ENCODE peak calls at places on chromosomes 13 and 19, in five cellular contexts. One of them, this sample, is unnamed.

GRCh38 chr13:46142692-46143238 is 37.9 kb upstream of the CPB2 start:
- DNase-seq in hepatocyte: no peak
- DNase-seq in A549: peak
- DNase-seq in foreskin fibroblast: no peak
- DNase-seq in uterus: no peak
- DNase-seq in this sample: peak

GRCh38 chr19:2611483-2612464 is 90.7 kb downstream of the GNG7 start:
- DNase-seq in hepatocyte: no peak
- DNase-seq in A549: no peak
- DNase-seq in foreskin fibroblast: no peak
- DNase-seq in uterus: no peak
- DNase-seq in this sample: no peak

GRCh38 chr13:31686660-31687430 is 52.5 kb upstream of the RXFP2 start:
- DNase-seq in foreskin fibroblast: no peak
- DNase-seq in A549: no peak
- DNase-seq in uterus: no peak
- DNase-seq in hepatocyte: no peak
- DNase-seq in this sample: no peak

GRCh38 chr19:4606921-4607678 is 32.2 kb upstream of the TNFAIP8L1 start:
- DNase-seq in foreskin fibroblast: no peak
- DNase-seq in uterus: peak
- DNase-seq in A549: no peak
- DNase-seq in hepatocyte: peak
- DNase-seq in this sample: peak

GRCh38 chr13:50617134-50617721 is 226.3 kb downstream of the DLEU7 start:
- DNase-seq in foreskin fibroblast: peak
- DNase-seq in hepatocyte: no peak
- DNase-seq in uterus: no peak
- DNase-seq in A549: peak
- DNase-seq in this sample: no peak

GRCh38 chr19:19489804-19490204 is 25.5 kb downstream of the TSSK6 start:
- DNase-seq in A549: no peak
- DNase-seq in foreskin fibroblast: no peak
- DNase-seq in uterus: no peak
- DNase-seq in hepatocyte: peak
- DNase-seq in this sample: peak

GRCh38 chr19:8552810-8553209 is 24.4 kb downstream of the MYO1F start:
- DNase-seq in hepatocyte: no peak
- DNase-seq in A549: peak
- DNase-seq in uterus: no peak
- DNase-seq in foreskin fibroblast: no peak
- DNase-seq in this sample: peak

GRCh38 chr19:16654151-16654550 is 5.8 kb downstream of the SMIM7 start:
- DNase-seq in foreskin fibroblast: no peak
- DNase-seq in A549: peak
- DNase-seq in uterus: no peak
- DNase-seq in hepatocyte: no peak
- DNase-seq in this sample: no peak

GRCh38 chr13:46469064-46469463 is 82.0 kb upstream of the RUBCNL start:
- DNase-seq in foreskin fibroblast: peak
- DNase-seq in hepatocyte: peak
- DNase-seq in uterus: no peak
- DNase-seq in A549: no peak
- DNase-seq in this sample: no peak

GRCh38 chr13:114173753-114174152 is 5.3 kb upstream of the CFAP97D2 start:
- DNase-seq in hepatocyte: no peak
- DNase-seq in A549: no peak
- DNase-seq in uterus: no peak
- DNase-seq in foreskin fibroblast: peak
- DNase-seq in this sample: no peak

GRCh38 chr19:58556633-58557252 is 1.7 kb downstream of the UBE2M start:
- DNase-seq in hepatocyte: no peak
- DNase-seq in A549: no peak
- DNase-seq in uterus: no peak
- DNase-seq in foreskin fibroblast: no peak
- DNase-seq in this sample: no peak

GRCh38 chr19:18437481-18438330 is at the start of gene ISYNA1:
- DNase-seq in A549: peak
- DNase-seq in hepatocyte: peak
- DNase-seq in foreskin fibroblast: no peak
- DNase-seq in uterus: peak
- DNase-seq in this sample: peak

GRCh38 chr19:1183543-1184172 is 9.6 kb upstream of the SBNO2 start:
- DNase-seq in hepatocyte: peak
- DNase-seq in uterus: no peak
- DNase-seq in foreskin fibroblast: no peak
- DNase-seq in A549: peak
- DNase-seq in this sample: no peak

GRCh38 chr19:3270908-3271307 is 46.4 kb downstream of the CELF5 start:
- DNase-seq in uterus: no peak
- DNase-seq in foreskin fibroblast: no peak
- DNase-seq in hepatocyte: peak
- DNase-seq in A549: peak
- DNase-seq in this sample: peak

GRCh38 chr19:39554701-39555311 is 14.8 kb upstream of the EID2 start:
- DNase-seq in hepatocyte: no peak
- DNase-seq in uterus: no peak
- DNase-seq in foreskin fibroblast: no peak
- DNase-seq in A549: no peak
- DNase-seq in this sample: no peak

GRCh38 chr13:85166891-85167290 is 632.3 kb downstream of the SLITRK6 start:
- DNase-seq in A549: no peak
- DNase-seq in foreskin fibroblast: no peak
- DNase-seq in uterus: no peak
- DNase-seq in hepatocyte: no peak
- DNase-seq in this sample: no peak

GRCh38 chr13:73061478-73062275 is 2.9 kb downstream of the KLF5 start:
- DNase-seq in uterus: no peak
- DNase-seq in hepatocyte: peak
- DNase-seq in foreskin fibroblast: no peak
- DNase-seq in A549: no peak
- DNase-seq in this sample: no peak

GRCh38 chr19:51607920-51608562 is 22.2 kb downstream of the SIGLEC5 start:
- DNase-seq in foreskin fibroblast: peak
- DNase-seq in uterus: peak
- DNase-seq in hepatocyte: peak
- DNase-seq in A549: peak
- DNase-seq in this sample: peak

GRCh38 chr13:31927219-31927653 is 104.3 kb upstream of the FRY start:
- DNase-seq in hepatocyte: peak
- DNase-seq in foreskin fibroblast: no peak
- DNase-seq in uterus: no peak
- DNase-seq in A549: no peak
- DNase-seq in this sample: peak

GRCh38 chr13:106548064-106548696 is 12.7 kb upstream of the EFNB2 start:
- DNase-seq in A549: peak
- DNase-seq in foreskin fibroblast: no peak
- DNase-seq in uterus: no peak
- DNase-seq in hepatocyte: no peak
- DNase-seq in this sample: no peak

GRCh38 chr19:29673451-29674371 is 8.4 kb downstream of the PLEKHF1 start:
- DNase-seq in uterus: no peak
- DNase-seq in hepatocyte: no peak
- DNase-seq in A549: no peak
- DNase-seq in foreskin fibroblast: no peak
- DNase-seq in this sample: no peak

GRCh38 chr19:1999856-2000515 is 15.5 kb downstream of the BTBD2 start:
- DNase-seq in A549: no peak
- DNase-seq in uterus: no peak
- DNase-seq in hepatocyte: peak
- DNase-seq in foreskin fibroblast: no peak
- DNase-seq in this sample: no peak

GRCh38 chr19:4199699-4200293 is 17.3 kb downstream of the ANKRD24 start:
- DNase-seq in foreskin fibroblast: no peak
- DNase-seq in uterus: no peak
- DNase-seq in hepatocyte: peak
- DNase-seq in A549: peak
- DNase-seq in this sample: peak

GRCh38 chr13:49097374-49097773 is 121.7 kb downstream of the FNDC3A start:
- DNase-seq in A549: peak
- DNase-seq in foreskin fibroblast: peak
- DNase-seq in hepatocyte: no peak
- DNase-seq in uterus: no peak
- DNase-seq in this sample: no peak
- TF ChIP-seq CTCF in A549: no peak
- TF ChIP-seq CTCF in foreskin fibroblast: no peak
- TF ChIP-seq CTCF in hepatocyte: no peak
- TF ChIP-seq CTCF in uterus: no peak
- TF ChIP-seq CTCF in this sample: no peak

DNA sequence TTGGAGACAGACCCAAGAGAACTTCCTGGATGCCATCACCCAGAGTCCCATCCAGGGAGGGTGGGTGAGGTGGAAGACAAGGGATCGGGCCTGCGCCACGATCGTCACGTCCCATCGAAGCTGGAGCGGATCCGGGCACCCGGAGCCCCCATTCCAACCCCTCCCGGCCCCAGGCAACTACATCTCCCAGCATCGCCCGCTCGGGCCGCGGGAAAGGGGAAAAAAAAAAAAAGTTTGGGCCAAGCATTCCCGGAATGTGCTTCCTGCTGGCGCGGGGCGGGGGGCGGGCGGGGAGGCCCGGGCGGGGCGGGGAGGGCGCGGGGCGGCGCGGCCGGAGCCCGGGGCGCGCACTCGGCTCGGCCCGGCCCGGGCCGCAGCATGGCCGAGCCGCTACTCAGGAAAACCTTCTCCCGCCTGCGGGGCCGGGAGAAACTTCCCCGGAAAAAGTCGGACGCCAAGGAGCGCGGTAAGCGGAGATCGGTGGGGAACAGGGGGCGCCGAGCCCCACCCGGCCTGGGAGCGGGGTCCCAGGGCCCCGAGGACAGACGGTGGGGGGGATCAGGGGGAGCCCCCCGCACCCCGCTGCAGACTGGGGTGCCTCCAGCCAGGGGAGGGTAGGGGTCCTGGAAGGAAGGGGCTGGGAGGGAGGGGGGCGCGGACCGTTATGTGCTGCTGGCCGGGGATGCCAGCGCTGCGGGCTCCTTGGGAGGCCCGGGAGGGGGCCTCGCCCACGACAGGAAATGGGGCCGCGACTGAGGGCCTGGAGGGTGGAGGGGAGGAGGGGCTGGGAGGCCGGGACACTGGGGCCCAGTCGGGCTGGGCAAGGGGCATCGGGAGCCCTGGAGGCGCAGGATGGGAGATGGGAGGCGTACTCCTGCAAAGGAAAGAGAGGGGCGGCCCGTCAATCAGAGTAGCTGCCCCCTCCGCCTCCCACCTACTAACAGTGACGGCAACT is at the start of gene SYDE1:
- DNase-seq in hepatocyte: peak
- DNase-seq in uterus: peak
- DNase-seq in A549: peak
- DNase-seq in foreskin fibroblast: peak
- DNase-seq in this sample: peak
- H3K4me3 ChIP-seq in hepatocyte: peak
- H3K4me3 ChIP-seq in uterus: peak
- H3K4me3 ChIP-seq in A549: peak
- H3K4me3 ChIP-seq in foreskin fibroblast: peak
- H3K4me3 ChIP-seq in this sample: peak

GRCh38 chr19:48636859-48637448 is at the start of gene DBP:
- DNase-seq in foreskin fibroblast: no peak
- DNase-seq in uterus: no peak
- DNase-seq in hepatocyte: peak
- DNase-seq in A549: peak
- DNase-seq in this sample: no peak
- TF ChIP-seq CTCF in foreskin fibroblast: no peak
- TF ChIP-seq CTCF in uterus: no peak
- TF ChIP-seq CTCF in hepatocyte: peak
- TF ChIP-seq CTCF in A549: no peak
- TF ChIP-seq CTCF in this sample: peak

GRCh38 chr19:54035215-54036178 is 28.2 kb downstream of the VSTM1 start:
- DNase-seq in A549: peak
- DNase-seq in foreskin fibroblast: peak
- DNase-seq in uterus: no peak
- DNase-seq in hepatocyte: no peak
- DNase-seq in this sample: peak

GRCh38 chr19:54029930-54030490 is 33.7 kb downstream of the VSTM1 start:
- DNase-seq in hepatocyte: peak
- DNase-seq in A549: peak
- DNase-seq in foreskin fibroblast: peak
- DNase-seq in uterus: no peak
- DNase-seq in this sample: peak

GRCh38 chr19:54026656-54027055 is 35.2 kb downstream of the CACNG6 start:
- DNase-seq in hepatocyte: no peak
- DNase-seq in foreskin fibroblast: no peak
- DNase-seq in A549: no peak
- DNase-seq in uterus: no peak
- DNase-seq in this sample: no peak

DNA sequence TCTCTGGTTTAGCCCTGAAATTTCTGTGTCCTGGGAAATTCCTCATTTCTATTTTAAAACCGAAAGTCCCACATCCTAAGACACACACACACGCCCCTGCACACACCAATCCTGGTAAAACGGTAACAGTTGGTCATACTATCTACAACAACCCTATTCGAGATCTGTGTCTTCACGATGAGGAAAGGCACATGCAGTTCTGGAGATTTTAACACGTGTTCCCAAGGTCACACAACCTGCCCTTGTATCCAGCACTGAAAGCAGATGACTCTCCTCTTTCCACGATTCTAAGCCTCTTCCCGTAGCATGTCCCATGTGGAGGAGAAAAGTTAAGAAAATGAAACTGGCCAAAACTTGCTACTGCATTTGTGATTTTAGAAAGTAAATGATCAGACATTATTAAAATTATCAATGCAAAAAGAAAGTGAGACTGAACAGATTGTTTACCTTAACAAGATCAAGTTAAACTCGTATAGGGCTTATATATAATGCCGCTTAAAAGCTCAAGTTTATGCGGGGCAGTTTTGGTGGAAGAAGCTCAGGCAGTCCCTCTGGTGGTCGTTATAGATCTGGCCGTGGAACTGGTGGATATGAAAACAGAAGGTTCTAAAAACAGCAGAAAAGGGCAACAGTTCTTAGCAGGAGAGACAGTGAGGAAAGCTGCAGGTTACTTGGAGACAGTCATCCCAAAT is 32.7 kb downstream of the VSTM1 start:
- DNase-seq in hepatocyte: no peak
- DNase-seq in uterus: no peak
- DNase-seq in foreskin fibroblast: peak
- DNase-seq in A549: peak
- DNase-seq in this sample: no peak
- H3K4me3 ChIP-seq in hepatocyte: no peak
- H3K4me3 ChIP-seq in uterus: no peak
- H3K4me3 ChIP-seq in foreskin fibroblast: peak
- H3K4me3 ChIP-seq in A549: peak
- H3K4me3 ChIP-seq in this sample: no peak

DNA sequence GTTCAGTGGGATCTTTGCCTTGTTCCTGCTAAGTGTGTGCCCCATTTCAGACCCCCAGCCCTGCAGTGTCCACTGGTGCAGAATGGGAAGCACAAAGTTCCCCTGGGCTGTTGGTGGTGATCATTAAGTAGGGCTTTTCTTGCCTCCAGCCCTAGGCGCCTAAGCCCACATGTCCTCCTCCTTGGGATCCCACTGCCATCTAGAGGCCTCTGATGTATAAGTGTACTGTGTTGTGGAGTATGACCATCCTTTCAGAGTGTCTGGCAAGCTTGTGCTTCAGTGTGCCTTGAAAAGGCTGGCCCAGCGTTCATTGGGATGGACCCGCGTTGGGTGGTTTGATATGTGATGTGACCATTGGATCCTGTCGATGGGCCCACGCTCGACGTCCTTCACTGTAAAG is 71.2 kb downstream of the WASF3 start:
- DNase-seq in hepatocyte: peak
- DNase-seq in A549: peak
- DNase-seq in foreskin fibroblast: no peak
- DNase-seq in uterus: no peak
- DNase-seq in this sample: peak
- TF ChIP-seq CTCF in hepatocyte: no peak
- TF ChIP-seq CTCF in A549: no peak
- TF ChIP-seq CTCF in foreskin fibroblast: peak
- TF ChIP-seq CTCF in uterus: no peak
- TF ChIP-seq CTCF in this sample: peak

This sample was measured in neural progenitor cell.